ENCODE peak calls at places on chromosomes 11 and 22, in ten cellular contexts. F is tibial nerve; Z is ovary; R is PC-9; P is CD4-positive, alpha-beta T cell; Q is CD8-positive, alpha-beta T cell; H is thoracic aorta; O is HL-60; U is right lobe of liver; C is esophagus squamous epithelium. T is an unnamed sample.

GRCh38 chr11:45333023-45333422 is 46.9 kb upstream of the SYT13 start:
- DNase-seq in F (no peak), Z (no peak), R (no peak), P (no peak), Q (no peak), H (no peak), O (no peak), U (no peak), C (no peak), T (no peak)

GRCh38 chr11:560305-561147 is at the start of the genes LMNTD2 and RASSF7:
- DNase-seq in F (peak), Z (peak), R (peak), P (peak), Q (peak), H (peak), O (peak), U (peak), C (peak), T (peak)

GRCh38 chr11:84855846-84856245 is 771.3 kb downstream of the DLG2 start:
- DNase-seq in F (no peak), Z (no peak), R (peak), P (no peak), Q (no peak), H (no peak), O (no peak), U (no peak), C (no peak), T (no peak)

GRCh38 chr22:36197065-36197440 is 4.6 kb downstream of the APOL4 start:
- DNase-seq in F (peak), Z (peak), R (no peak), P (no peak), Q (no peak), H (no peak), O (no peak), U (no peak), C (no peak), T (no peak)

GRCh38 chr11:59706518-59707285 is 6.9 kb downstream of the OR10V1 start:
- DNase-seq in F (no peak), Z (no peak), R (peak), P (no peak), Q (no peak), H (no peak), O (no peak), U (no peak), C (no peak), T (no peak)

GRCh38 chr22:45206233-45206632 is 34.5 kb downstream of the KIAA0930 start:
- DNase-seq in F (no peak), Z (no peak), R (no peak), P (no peak), Q (no peak), H (no peak), O (no peak), U (no peak), C (no peak), T (no peak)

GRCh38 chr11:71251761-71252433 is 480 bp downstream of the SHANK2 start:
- DNase-seq in F (no peak), Z (no peak), R (no peak), P (no peak), Q (no peak), H (no peak), O (no peak), U (no peak), C (no peak), T (no peak)

GRCh38 chr11:38646382-38646781 is 2048.3 kb upstream of the RAG2 start:
- DNase-seq in F (no peak), Z (no peak), R (no peak), P (no peak), Q (no peak), H (no peak), O (no peak), U (no peak), C (no peak), T (no peak)

GRCh38 chr11:73942030-73942429 is 8.8 kb upstream of the DNAJB13 start:
- DNase-seq in F (no peak), Z (no peak), R (no peak), P (no peak), Q (no peak), H (no peak), O (no peak), U (no peak), C (no peak), T (no peak)

GRCh38 chr22:19812910-19813309 is 41.8 kb downstream of the GNB1L start:
- DNase-seq in F (no peak), Z (no peak), R (no peak), P (no peak), Q (no peak), H (no peak), O (no peak), U (no peak), C (no peak), T (no peak)

GRCh38 chr11:72609045-72609444 is 65.2 kb downstream of the PDE2A start:
- DNase-seq in F (no peak), Z (no peak), R (no peak), P (no peak), Q (no peak), H (no peak), O (no peak), U (no peak), C (no peak), T (no peak)

GRCh38 chr11:106961518-106961917 is 56.8 kb downstream of the GUCY1A2 start:
- DNase-seq in F (no peak), Z (no peak), R (peak), P (no peak), Q (no peak), H (no peak), O (no peak), U (no peak), C (no peak), T (no peak)

GRCh38 chr11:9489366-9489765 is 28.6 kb downstream of the ZNF143 start:
- DNase-seq in F (no peak), Z (no peak), R (peak), P (no peak), Q (no peak), H (no peak), O (no peak), U (no peak), C (no peak), T (no peak)

GRCh38 chr22:43274595-43275240 is 68.5 kb downstream of the SCUBE1 start:
- DNase-seq in F (no peak), Z (no peak), R (no peak), P (no peak), Q (no peak), H (no peak), O (no peak), U (no peak), C (no peak), T (no peak)

GRCh38 chr11:122159173-122159701 is 43.2 kb upstream of the BLID start:
- DNase-seq in F (no peak), Z (peak), R (no peak), P (no peak), Q (no peak), H (no peak), O (no peak), U (no peak), C (no peak), T (peak)

GRCh38 chr11:122157540-122158173 is 41.6 kb upstream of the BLID start:
- DNase-seq in F (no peak), Z (no peak), R (no peak), P (no peak), Q (no peak), H (no peak), O (no peak), U (no peak), C (no peak), T (no peak)

GRCh38 chr11:122162095-122162494 is 46.1 kb upstream of the BLID start:
- DNase-seq in F (no peak), Z (no peak), R (no peak), P (no peak), Q (no peak), H (no peak), O (no peak), U (no peak), C (no peak), T (no peak)

GRCh38 chr11:122161191-122161590 is 45.2 kb upstream of the BLID start:
- DNase-seq in F (no peak), Z (no peak), R (no peak), P (no peak), Q (no peak), H (no peak), O (no peak), U (no peak), C (no peak), T (no peak)

DNA sequence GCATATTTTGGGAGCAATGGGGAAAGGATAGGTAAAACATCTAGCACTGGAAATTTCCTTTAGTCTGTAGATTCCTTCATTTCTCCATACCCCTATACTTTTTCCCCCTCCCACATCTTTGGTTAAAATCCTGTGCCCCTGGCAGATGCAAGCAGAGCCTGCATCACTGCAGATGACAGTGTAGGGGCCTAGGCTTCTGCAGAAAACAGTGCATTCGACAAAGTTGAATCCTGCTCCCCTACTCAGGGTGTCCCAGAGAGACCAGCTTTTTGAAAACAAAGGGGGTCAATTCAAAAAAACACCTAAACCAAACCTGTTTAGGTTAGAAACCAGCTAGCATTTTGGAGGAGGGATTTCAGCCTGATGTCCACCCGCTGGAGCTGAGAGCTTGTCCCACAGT is 43.8 kb upstream of the BLID start:
- DNase-seq in F (no peak), Z (no peak), R (no peak), P (no peak), Q (no peak), H (no peak), O (no peak), U (no peak), C (no peak), T (no peak)
- H3K27ac ChIP-seq in F (peak), Z (peak), R (no peak), P (no peak), Q (no peak), H (peak), O (no peak), U (no peak), C (peak), T (peak)

GRCh38 chr11:23869673-23870072 is 627.2 kb upstream of the LUZP2 start:
- DNase-seq in F (no peak), Z (no peak), R (no peak), P (no peak), Q (no peak), H (no peak), O (no peak), U (no peak), C (no peak), T (no peak)

GRCh38 chr11:23865341-23865975 is 631.4 kb upstream of the LUZP2 start:
- DNase-seq in F (no peak), Z (no peak), R (no peak), P (no peak), Q (no peak), H (no peak), O (no peak), U (no peak), C (no peak), T (no peak)

GRCh38 chr11:23866641-23867040 is 630.2 kb upstream of the LUZP2 start:
- DNase-seq in F (no peak), Z (no peak), R (no peak), P (no peak), Q (no peak), H (no peak), O (no peak), U (no peak), C (no peak), T (no peak)
- H3K27ac ChIP-seq in F (no peak), Z (no peak), R (no peak), P (no peak), Q (no peak), H (no peak), O (no peak), U (no peak), C (no peak), T (no peak)

DNA sequence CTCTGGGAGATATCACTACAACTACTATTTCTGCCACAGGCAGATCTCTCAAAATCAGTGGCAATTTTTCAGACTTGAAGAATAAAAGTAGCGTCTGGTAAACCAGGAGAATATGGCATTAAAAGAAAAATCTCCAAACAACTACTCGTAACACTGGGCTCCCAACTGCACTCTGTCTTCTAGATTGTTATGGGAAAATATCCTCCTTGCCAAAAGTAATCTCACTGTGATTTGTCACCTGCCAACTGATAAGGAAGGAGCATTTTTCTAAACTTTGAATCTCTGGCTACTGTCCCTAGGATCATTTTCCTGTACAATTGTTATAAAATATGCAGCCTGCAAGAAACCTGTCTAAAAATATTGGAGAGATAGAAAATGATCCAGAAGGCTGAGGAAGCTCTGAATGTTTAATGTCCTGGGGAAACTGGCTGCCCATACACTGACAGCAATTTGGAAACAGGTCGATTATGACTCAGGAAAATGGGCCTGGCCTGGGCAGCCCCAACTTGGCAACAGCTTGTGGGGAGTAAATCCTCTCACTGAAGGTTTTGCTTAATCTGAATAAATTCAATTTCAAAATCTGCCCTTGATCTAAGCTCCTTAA is 90.5 kb upstream of the DBX1 start:
- DNase-seq in F (no peak), Z (no peak), R (no peak), P (no peak), Q (no peak), H (no peak), O (no peak), U (no peak), C (no peak), T (no peak)
- H3K27ac ChIP-seq in F (no peak), Z (no peak), R (no peak), P (no peak), Q (no peak), H (no peak), O (no peak), U (no peak), C (no peak), T (no peak)

DNA sequence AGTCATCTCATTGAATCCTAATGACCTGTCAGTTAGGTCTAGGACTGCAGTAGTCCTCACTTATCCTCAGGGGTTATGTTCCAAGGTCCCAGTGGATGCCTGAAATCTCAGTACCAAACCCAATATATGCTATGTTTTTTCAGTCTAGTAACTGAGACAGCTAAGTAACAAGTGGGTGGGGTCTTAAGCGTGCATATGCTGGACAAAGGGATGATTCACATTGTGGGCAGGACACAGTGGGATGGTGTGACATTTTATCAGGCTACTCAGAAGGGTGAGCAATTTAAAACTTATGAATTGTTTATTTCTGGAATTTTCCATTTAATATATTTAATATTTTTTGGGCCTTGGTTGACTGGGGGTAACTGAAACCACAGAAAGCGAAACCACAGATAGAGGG is 29.0 kb downstream of the DDX10 start:
- DNase-seq in F (no peak), Z (no peak), R (no peak), P (no peak), Q (no peak), H (no peak), O (no peak), U (no peak), C (no peak), T (no peak)
- H3K27ac ChIP-seq in F (no peak), Z (no peak), R (no peak), P (no peak), Q (no peak), H (no peak), O (no peak), U (no peak), C (no peak), T (no peak)

GRCh38 chr11:102138223-102138622 is 28.0 kb downstream of the YAP1 start:
- DNase-seq in F (no peak), Z (no peak), R (peak), P (no peak), Q (no peak), H (no peak), O (no peak), U (no peak), C (no peak), T (no peak)
- H3K27ac ChIP-seq in F (no peak), Z (no peak), R (peak), P (no peak), Q (no peak), H (peak), O (no peak), U (no peak), C (peak), T (no peak)

GRCh38 chr11:93537767-93538261 is 5.4 kb downstream of the SMCO4 start:
- DNase-seq in F (peak), Z (no peak), R (no peak), P (no peak), Q (no peak), H (peak), O (peak), U (peak), C (no peak), T (no peak)
- H3K27ac ChIP-seq in F (peak), Z (no peak), R (no peak), P (no peak), Q (no peak), H (peak), O (no peak), U (peak), C (no peak), T (no peak)

GRCh38 chr11:67292671-67293070 is 3.6 kb downstream of the ANKRD13D start:
- DNase-seq in F (no peak), Z (no peak), R (no peak), P (no peak), Q (no peak), H (no peak), O (no peak), U (no peak), C (no peak), T (no peak)
- H3K27ac ChIP-seq in F (no peak), Z (no peak), R (peak), P (no peak), Q (peak), H (no peak), O (no peak), U (no peak), C (peak), T (no peak)

GRCh38 chr11:88306785-88307184 is 30.8 kb downstream of the CTSC start:
- DNase-seq in F (no peak), Z (no peak), R (no peak), P (no peak), Q (no peak), H (no peak), O (no peak), U (no peak), C (no peak), T (no peak)

GRCh38 chr11:88303037-88303436 is 34.5 kb downstream of the CTSC start:
- DNase-seq in F (no peak), Z (no peak), R (no peak), P (no peak), Q (no peak), H (no peak), O (no peak), U (no peak), C (no peak), T (no peak)

GRCh38 chr11:88307749-88308425 is 29.6 kb downstream of the CTSC start:
- DNase-seq in F (no peak), Z (no peak), R (no peak), P (no peak), Q (no peak), H (no peak), O (no peak), U (no peak), C (no peak), T (no peak)

GRCh38 chr11:88304352-88304751 is 33.2 kb downstream of the CTSC start:
- DNase-seq in F (no peak), Z (no peak), R (no peak), P (no peak), Q (no peak), H (no peak), O (no peak), U (no peak), C (no peak), T (no peak)

DNA sequence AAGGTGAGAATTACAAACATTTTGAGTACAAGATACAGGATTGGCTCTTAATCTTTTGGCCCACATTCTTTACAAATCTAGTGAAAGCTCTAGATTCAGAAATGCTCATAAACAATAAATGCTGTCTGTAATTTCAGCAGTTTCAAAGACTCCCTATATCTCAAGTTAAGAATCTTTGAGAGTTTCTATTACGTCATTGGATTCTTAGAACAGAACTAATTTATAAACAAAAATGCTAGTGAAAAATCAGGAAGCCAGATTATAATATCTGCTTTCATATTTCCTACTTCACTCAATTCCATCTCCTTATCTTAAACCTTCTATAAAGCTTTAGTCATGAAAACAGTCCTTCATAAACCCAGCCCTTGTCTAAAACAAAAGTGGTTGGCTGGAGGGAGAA is 32.1 kb downstream of the CTSC start:
- DNase-seq in F (no peak), Z (no peak), R (no peak), P (no peak), Q (no peak), H (no peak), O (no peak), U (no peak), C (no peak), T (no peak)
- H3K27ac ChIP-seq in F (no peak), Z (no peak), R (no peak), P (no peak), Q (no peak), H (no peak), O (no peak), U (no peak), C (no peak), T (no peak)

GRCh38 chr11:61967177-61967923 is at the start of gene FTH1:
- DNase-seq in F (peak), Z (peak), R (peak), P (peak), Q (peak), H (peak), O (peak), U (peak), C (peak), T (no peak)

GRCh38 chr11:61968758-61969390 is 1.4 kb upstream of the FTH1 start:
- DNase-seq in F (no peak), Z (peak), R (peak), P (no peak), Q (no peak), H (no peak), O (no peak), U (peak), C (no peak), T (no peak)

GRCh38 chr11:61967924-61968757 is 707 bp upstream of the FTH1 start:
- DNase-seq in F (no peak), Z (peak), R (peak), P (peak), Q (peak), H (no peak), O (no peak), U (peak), C (no peak), T (peak)

GRCh38 chr11:61969838-61970452 is 2.5 kb upstream of the FTH1 start:
- DNase-seq in F (no peak), Z (no peak), R (peak), P (no peak), Q (no peak), H (no peak), O (peak), U (no peak), C (no peak), T (no peak)

DNA sequence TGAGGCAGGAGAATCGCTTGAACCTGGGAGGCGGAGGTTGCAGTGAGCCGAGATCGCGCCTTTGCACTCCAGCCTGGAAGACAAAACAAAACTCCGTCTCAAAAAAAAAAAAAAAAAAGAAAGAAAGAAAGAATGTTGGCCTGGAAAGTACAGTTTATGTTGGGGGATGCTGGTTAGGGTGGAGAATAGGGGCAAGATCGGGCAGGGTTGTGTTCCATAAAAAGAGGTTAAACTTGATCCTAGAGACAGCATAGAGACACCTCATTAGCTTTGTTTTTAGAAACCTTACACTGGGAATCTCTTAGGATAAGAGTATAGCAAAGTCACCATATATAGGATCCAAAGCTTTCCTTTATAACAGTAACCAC is 1.9 kb upstream of the FTH1 start:
- DNase-seq in F (no peak), Z (no peak), R (no peak), P (no peak), Q (no peak), H (no peak), O (no peak), U (no peak), C (no peak), T (no peak)
- H3K27ac ChIP-seq in F (peak), Z (no peak), R (peak), P (no peak), Q (no peak), H (peak), O (no peak), U (peak), C (peak), T (peak)

GRCh38 chr11:112300094-112300786 is 39.6 kb upstream of the PLET1 start:
- DNase-seq in F (no peak), Z (no peak), R (no peak), P (no peak), Q (no peak), H (no peak), O (no peak), U (no peak), C (no peak), T (no peak)
- H3K27ac ChIP-seq in F (no peak), Z (no peak), R (no peak), P (no peak), Q (no peak), H (no peak), O (no peak), U (no peak), C (no peak), T (no peak)

T was measured in caudate nucleus.